ENCODE peak calls at places on chromosomes 3 and 15, in eight cellular contexts. B, Y, E, G, R, V, A and D are unnamed samples.

GRCh38 chr15:61051570-61052031 is 177.5 kb downstream of the RORA start:
- DNase-seq in B (peak), Y (peak), E (peak), G (peak), R (peak), V (peak), A (peak), D (peak)

GRCh38 chr3:126530171-126531050 is 6.5 kb downstream of the CHST13 start:
- DNase-seq in B (no peak), Y (no peak), E (no peak), G (no peak), R (no peak), V (no peak), A (no peak), D (no peak)

GRCh38 chr3:71859128-71859519 is 74.2 kb upstream of the PROK2 start:
- DNase-seq in B (peak), Y (no peak), E (peak), G (peak), R (peak), V (peak), A (peak), D (no peak)

GRCh38 chr3:32487781-32488526 is 14.7 kb downstream of the CMTM6 start:
- DNase-seq in B (no peak), Y (no peak), E (no peak), G (no peak), R (no peak), V (no peak), A (peak), D (no peak)

GRCh38 chr3:111070772-111071256 is 802 bp upstream of the NECTIN3 start:
- DNase-seq in B (no peak), Y (no peak), E (peak), G (no peak), R (no peak), V (no peak), A (no peak), D (peak)

GRCh38 chr3:143124683-143125520 is 5.3 kb downstream of the CHST2 start:
- DNase-seq in B (peak), Y (no peak), E (no peak), G (no peak), R (no peak), V (no peak), A (no peak), D (no peak)

GRCh38 chr3:39644176-39644575 is 165.2 kb upstream of the MYRIP start:
- DNase-seq in B (no peak), Y (no peak), E (no peak), G (peak), R (peak), V (no peak), A (peak), D (no peak)

GRCh38 chr3:22537560-22537959 is 665.6 kb upstream of the UBE2E2 start:
- DNase-seq in B (no peak), Y (no peak), E (no peak), G (no peak), R (no peak), V (no peak), A (no peak), D (no peak)

GRCh38 chr3:71062037-71062919 is 521.2 kb downstream of the FOXP1 start:
- DNase-seq in B (no peak), Y (no peak), E (no peak), G (no peak), R (peak), V (no peak), A (peak), D (no peak)

DNA sequence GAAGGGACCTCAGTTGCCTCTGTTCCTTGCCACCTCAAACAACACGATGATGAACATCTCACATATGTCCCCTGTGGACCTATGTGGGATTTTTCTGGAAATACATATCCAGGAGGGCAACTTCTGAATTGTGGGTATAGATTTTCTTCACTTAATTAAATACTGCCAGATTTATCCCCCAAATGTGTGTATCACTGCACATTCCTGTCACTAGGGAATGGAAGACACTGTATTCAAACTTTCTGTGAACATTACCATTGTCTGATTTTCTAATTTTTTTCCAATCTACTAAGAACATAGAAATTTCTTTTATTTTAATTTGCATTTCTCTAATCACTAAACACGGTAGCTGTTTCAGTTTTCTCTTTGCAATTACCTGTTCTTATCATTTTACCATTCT is 102.0 kb upstream of the MRPS22 start:
- DNase-seq in B (no peak), Y (no peak), E (no peak), G (no peak), R (no peak), V (no peak), A (no peak), D (no peak)
- TF ChIP-seq CTCF in B (no peak), Y (no peak), E (peak), G (peak), R (peak), V (no peak), A (peak), D (no peak)

DNA sequence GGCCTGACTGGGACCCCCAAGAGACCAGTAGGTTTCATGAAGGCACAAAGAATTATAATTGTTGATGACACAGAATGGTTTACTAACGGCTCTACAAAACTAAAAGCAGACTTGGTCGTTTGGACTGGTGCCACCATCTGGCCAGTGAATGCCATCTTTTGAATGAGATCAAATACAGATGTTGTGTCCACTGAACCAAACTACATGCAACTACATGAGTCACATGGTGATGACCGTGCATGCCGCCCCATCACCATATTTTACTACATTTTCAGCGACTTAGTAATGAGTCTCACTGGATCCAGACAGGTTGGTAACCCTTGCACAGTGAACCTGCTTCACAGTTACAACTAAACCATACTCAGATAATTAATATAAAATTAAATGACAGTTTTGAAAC is 803.3 kb downstream of the DIPK2A start:
- DNase-seq in B (no peak), Y (no peak), E (no peak), G (peak), R (no peak), V (peak), A (no peak), D (no peak)
- TF ChIP-seq CTCF in B (no peak), Y (no peak), E (peak), G (no peak), R (no peak), V (no peak), A (no peak), D (no peak)

DNA sequence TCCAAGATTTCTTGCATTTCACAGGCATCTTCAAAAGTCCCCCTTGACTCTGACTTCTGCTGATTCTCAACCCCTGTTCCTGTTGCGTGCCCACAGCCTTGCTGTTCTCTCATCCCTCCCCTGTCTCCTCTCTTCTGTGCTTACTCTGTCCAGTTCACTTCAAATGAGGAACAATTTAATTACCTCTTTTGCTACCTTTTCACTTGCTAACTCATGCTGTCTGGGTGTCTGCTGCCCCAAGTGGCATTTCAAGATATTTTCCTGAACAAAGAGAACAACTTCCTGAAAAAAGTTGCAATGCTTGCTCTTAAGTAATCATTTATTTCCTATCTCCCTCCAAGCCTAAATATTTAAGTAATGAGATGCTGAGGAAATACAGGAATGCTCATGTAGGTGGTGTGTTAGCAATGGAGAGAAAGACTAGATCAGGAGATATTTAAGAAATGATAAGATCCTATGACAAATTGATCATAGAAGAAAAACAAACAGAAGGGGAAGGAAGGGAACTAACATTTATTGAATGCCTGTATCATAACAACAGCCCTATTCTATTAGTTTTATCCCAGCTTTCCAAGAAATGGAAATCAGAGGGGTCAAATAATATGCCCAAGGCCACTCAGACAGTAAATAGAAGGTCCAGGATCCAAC is 42.2 kb downstream of the SV2B start:
- DNase-seq in B (no peak), Y (no peak), E (peak), G (no peak), R (peak), V (peak), A (peak), D (no peak)
- TF ChIP-seq CTCF in B (no peak), Y (peak), E (peak), G (peak), R (no peak), V (peak), A (peak), D (peak)

DNA sequence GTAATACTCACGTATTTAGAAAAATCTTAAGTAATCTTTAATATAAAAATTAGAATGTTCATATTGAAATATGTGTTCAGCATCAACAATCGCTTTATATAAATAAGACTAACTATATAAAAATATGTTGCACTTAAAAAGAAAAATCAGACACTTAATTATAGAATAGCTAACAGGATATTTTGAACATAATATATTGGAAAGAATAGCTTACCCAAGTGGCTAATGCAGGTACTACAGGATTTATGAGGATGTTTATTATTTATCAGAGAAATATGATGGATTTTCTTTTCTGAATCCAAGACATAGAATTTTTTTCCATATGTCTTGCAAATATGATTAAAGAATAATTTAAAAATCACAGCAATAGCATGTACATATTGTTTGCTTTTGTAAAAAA is 567.9 kb upstream of the GBE1 start:
- DNase-seq in B (peak), Y (no peak), E (no peak), G (no peak), R (no peak), V (no peak), A (no peak), D (no peak)
- TF ChIP-seq CTCF in B (peak), Y (peak), E (peak), G (peak), R (peak), V (no peak), A (peak), D (peak)

GRCh38 chr15:88375234-88375926 is 91.8 kb downstream of the MRPL46 start:
- DNase-seq in B (no peak), Y (no peak), E (peak), G (peak), R (peak), V (peak), A (peak), D (no peak)
- TF ChIP-seq CTCF in B (no peak), Y (no peak), E (no peak), G (no peak), R (no peak), V (no peak), A (no peak), D (no peak)